ENCODE peak calls at places on chromosomes 11 and 22, in five cellular contexts. One of them, this sample, is unnamed.

GRCh38 chr22:49553518-49554295 is 274.0 kb downstream of the BRD1 start:
- DNase-seq in germinal center: no peak
- DNase-seq in stimulated activated naive CD4-positive, alpha-beta T cell: no peak
- DNase-seq in OCI-LY7: no peak
- DNase-seq in A549: no peak
- DNase-seq in this sample: no peak

GRCh38 chr11:28086569-28086968 is 21.4 kb downstream of the KIF18A start:
- DNase-seq in A549: no peak
- DNase-seq in germinal center: no peak
- DNase-seq in OCI-LY7: no peak
- DNase-seq in stimulated activated naive CD4-positive, alpha-beta T cell: no peak
- DNase-seq in this sample: no peak

GRCh38 chr11:69892986-69893555 is 73.9 kb upstream of the FGF3 start:
- DNase-seq in A549: no peak
- DNase-seq in germinal center: no peak
- DNase-seq in stimulated activated naive CD4-positive, alpha-beta T cell: no peak
- DNase-seq in OCI-LY7: no peak
- DNase-seq in this sample: no peak

GRCh38 chr11:106990322-106990721 is 28.0 kb downstream of the GUCY1A2 start:
- DNase-seq in stimulated activated naive CD4-positive, alpha-beta T cell: no peak
- DNase-seq in germinal center: no peak
- DNase-seq in A549: no peak
- DNase-seq in OCI-LY7: no peak
- DNase-seq in this sample: no peak

GRCh38 chr22:24975813-24976341 is 23.4 kb downstream of the KIAA1671 start:
- DNase-seq in stimulated activated naive CD4-positive, alpha-beta T cell: no peak
- DNase-seq in OCI-LY7: no peak
- DNase-seq in germinal center: no peak
- DNase-seq in A549: no peak
- DNase-seq in this sample: no peak

GRCh38 chr22:35705141-35705540 is 12.5 kb upstream of the APOL5 start:
- DNase-seq in A549: no peak
- DNase-seq in stimulated activated naive CD4-positive, alpha-beta T cell: no peak
- DNase-seq in germinal center: no peak
- DNase-seq in OCI-LY7: no peak
- DNase-seq in this sample: no peak

GRCh38 chr11:132475046-132475445 is 1057.3 kb downstream of the OPCML start:
- DNase-seq in stimulated activated naive CD4-positive, alpha-beta T cell: no peak
- DNase-seq in germinal center: no peak
- DNase-seq in A549: no peak
- DNase-seq in OCI-LY7: no peak
- DNase-seq in this sample: no peak

GRCh38 chr11:130209128-130209932 is 49.7 kb downstream of the ST14 start:
- DNase-seq in stimulated activated naive CD4-positive, alpha-beta T cell: no peak
- DNase-seq in A549: no peak
- DNase-seq in OCI-LY7: no peak
- DNase-seq in germinal center: no peak
- DNase-seq in this sample: no peak

GRCh38 chr11:17472467-17472866 is 4.2 kb downstream of the ABCC8 start:
- DNase-seq in stimulated activated naive CD4-positive, alpha-beta T cell: no peak
- DNase-seq in germinal center: no peak
- DNase-seq in A549: no peak
- DNase-seq in OCI-LY7: no peak
- DNase-seq in this sample: no peak

GRCh38 chr11:65781152-65781961 is 581 bp upstream of the AP5B1 start:
- DNase-seq in germinal center: peak
- DNase-seq in A549: no peak
- DNase-seq in OCI-LY7: no peak
- DNase-seq in stimulated activated naive CD4-positive, alpha-beta T cell: peak
- DNase-seq in this sample: no peak

GRCh38 chr22:39995346-39996252 is 845 bp downstream of the FAM83F start:
- DNase-seq in stimulated activated naive CD4-positive, alpha-beta T cell: no peak
- DNase-seq in A549: no peak
- DNase-seq in OCI-LY7: no peak
- DNase-seq in germinal center: no peak
- DNase-seq in this sample: no peak

GRCh38 chr11:37687130-37687529 is 1089.1 kb upstream of the RAG2 start:
- DNase-seq in stimulated activated naive CD4-positive, alpha-beta T cell: no peak
- DNase-seq in germinal center: no peak
- DNase-seq in A549: no peak
- DNase-seq in OCI-LY7: no peak
- DNase-seq in this sample: no peak

GRCh38 chr11:2101171-2101675 is 38.0 kb downstream of the IGF2 start:
- DNase-seq in A549: no peak
- DNase-seq in stimulated activated naive CD4-positive, alpha-beta T cell: no peak
- DNase-seq in OCI-LY7: no peak
- DNase-seq in germinal center: no peak
- DNase-seq in this sample: no peak

GRCh38 chr22:32880061-32880460 is 78.6 kb downstream of the TIMP3 start:
- DNase-seq in A549: no peak
- DNase-seq in germinal center: no peak
- DNase-seq in stimulated activated naive CD4-positive, alpha-beta T cell: no peak
- DNase-seq in OCI-LY7: no peak
- DNase-seq in this sample: no peak

GRCh38 chr22:22085702-22086500 is 103.3 kb upstream of the TOP3B start:
- DNase-seq in OCI-LY7: no peak
- DNase-seq in germinal center: no peak
- DNase-seq in A549: no peak
- DNase-seq in stimulated activated naive CD4-positive, alpha-beta T cell: no peak
- DNase-seq in this sample: no peak

GRCh38 chr11:490186-490929 is 16.7 kb downstream of the RNH1 start:
- DNase-seq in stimulated activated naive CD4-positive, alpha-beta T cell: no peak
- DNase-seq in A549: no peak
- DNase-seq in OCI-LY7: no peak
- DNase-seq in germinal center: no peak
- DNase-seq in this sample: no peak

GRCh38 chr22:26426924-26427323 is 2.1 kb upstream of the ASPHD2 start:
- DNase-seq in OCI-LY7: no peak
- DNase-seq in A549: no peak
- DNase-seq in stimulated activated naive CD4-positive, alpha-beta T cell: no peak
- DNase-seq in germinal center: no peak
- DNase-seq in this sample: no peak

GRCh38 chr11:35917676-35918075 is 26.2 kb upstream of the LDLRAD3 start:
- DNase-seq in OCI-LY7: no peak
- DNase-seq in germinal center: no peak
- DNase-seq in stimulated activated naive CD4-positive, alpha-beta T cell: no peak
- DNase-seq in A549: no peak
- DNase-seq in this sample: no peak

GRCh38 chr11:44877908-44878459 is 72.7 kb downstream of the TP53I11 start:
- DNase-seq in germinal center: no peak
- DNase-seq in OCI-LY7: no peak
- DNase-seq in A549: no peak
- DNase-seq in stimulated activated naive CD4-positive, alpha-beta T cell: no peak
- DNase-seq in this sample: no peak

GRCh38 chr11:46331653-46331984 is 15.6 kb upstream of the DGKZ start:
- DNase-seq in OCI-LY7: no peak
- DNase-seq in A549: no peak
- DNase-seq in stimulated activated naive CD4-positive, alpha-beta T cell: no peak
- DNase-seq in germinal center: no peak
- DNase-seq in this sample: no peak

GRCh38 chr11:95108159-95108611 is 18.5 kb downstream of the ENDOD1 start:
- DNase-seq in A549: peak
- DNase-seq in stimulated activated naive CD4-positive, alpha-beta T cell: no peak
- DNase-seq in OCI-LY7: no peak
- DNase-seq in germinal center: no peak
- DNase-seq in this sample: no peak

GRCh38 chr11:68889948-68890446 is 13.6 kb downstream of the MRPL21 start:
- DNase-seq in A549: peak
- DNase-seq in OCI-LY7: no peak
- DNase-seq in stimulated activated naive CD4-positive, alpha-beta T cell: no peak
- DNase-seq in germinal center: no peak
- DNase-seq in this sample: no peak

GRCh38 chr11:92453055-92453454 is 228.4 kb downstream of the FAT3 start:
- DNase-seq in germinal center: no peak
- DNase-seq in OCI-LY7: no peak
- DNase-seq in A549: no peak
- DNase-seq in stimulated activated naive CD4-positive, alpha-beta T cell: no peak
- DNase-seq in this sample: no peak

GRCh38 chr22:23219787-23220484 is 39.6 kb downstream of the BCR start:
- DNase-seq in germinal center: peak
- DNase-seq in A549: no peak
- DNase-seq in stimulated activated naive CD4-positive, alpha-beta T cell: no peak
- DNase-seq in OCI-LY7: peak
- DNase-seq in this sample: no peak

GRCh38 chr11:8262552-8263108 is 1.0 kb downstream of the LMO1 start:
- DNase-seq in stimulated activated naive CD4-positive, alpha-beta T cell: no peak
- DNase-seq in germinal center: peak
- DNase-seq in A549: no peak
- DNase-seq in OCI-LY7: no peak
- DNase-seq in this sample: no peak

GRCh38 chr11:119584193-119585037 is 144.6 kb downstream of the NECTIN1 start:
- DNase-seq in A549: no peak
- DNase-seq in germinal center: no peak
- DNase-seq in stimulated activated naive CD4-positive, alpha-beta T cell: no peak
- DNase-seq in OCI-LY7: no peak
- DNase-seq in this sample: no peak

GRCh38 chr11:70040869-70041501 is 37.1 kb upstream of the ANO1 start:
- DNase-seq in stimulated activated naive CD4-positive, alpha-beta T cell: no peak
- DNase-seq in germinal center: no peak
- DNase-seq in A549: no peak
- DNase-seq in OCI-LY7: no peak
- DNase-seq in this sample: no peak

GRCh38 chr11:134356656-134357544 is 25.1 kb downstream of the GLB1L2 start:
- DNase-seq in OCI-LY7: no peak
- DNase-seq in A549: no peak
- DNase-seq in germinal center: no peak
- DNase-seq in stimulated activated naive CD4-positive, alpha-beta T cell: no peak
- DNase-seq in this sample: no peak

GRCh38 chr11:12765428-12765827 is 91.2 kb downstream of the TEAD1 start:
- DNase-seq in OCI-LY7: peak
- DNase-seq in germinal center: no peak
- DNase-seq in A549: no peak
- DNase-seq in stimulated activated naive CD4-positive, alpha-beta T cell: no peak
- DNase-seq in this sample: no peak

GRCh38 chr11:104570088-104570701 is 328.1 kb downstream of the CASP12 start:
- DNase-seq in germinal center: no peak
- DNase-seq in stimulated activated naive CD4-positive, alpha-beta T cell: no peak
- DNase-seq in OCI-LY7: no peak
- DNase-seq in A549: no peak
- DNase-seq in this sample: no peak

GRCh38 chr11:8604078-8604723 is 10.2 kb upstream of the STK33 start:
- DNase-seq in A549: peak
- DNase-seq in OCI-LY7: peak
- DNase-seq in stimulated activated naive CD4-positive, alpha-beta T cell: no peak
- DNase-seq in germinal center: peak
- DNase-seq in this sample: no peak

GRCh38 chr11:60363542-60364525 is 14.5 kb upstream of the MS4A7 start:
- DNase-seq in stimulated activated naive CD4-positive, alpha-beta T cell: peak
- DNase-seq in germinal center: peak
- DNase-seq in OCI-LY7: peak
- DNase-seq in A549: peak
- DNase-seq in this sample: peak

GRCh38 chr11:66113132-66113856 is 43.2 kb downstream of the PACS1 start:
- DNase-seq in OCI-LY7: no peak
- DNase-seq in A549: peak
- DNase-seq in stimulated activated naive CD4-positive, alpha-beta T cell: no peak
- DNase-seq in germinal center: no peak
- DNase-seq in this sample: no peak

GRCh38 chr11:118216621-118217526 is 7.9 kb downstream of the JAML start:
- DNase-seq in stimulated activated naive CD4-positive, alpha-beta T cell: no peak
- DNase-seq in A549: no peak
- DNase-seq in OCI-LY7: no peak
- DNase-seq in germinal center: no peak
- DNase-seq in this sample: no peak

GRCh38 chr22:28268845-28269244 is 349.8 kb upstream of the PITPNB start:
- DNase-seq in germinal center: no peak
- DNase-seq in A549: no peak
- DNase-seq in OCI-LY7: no peak
- DNase-seq in stimulated activated naive CD4-positive, alpha-beta T cell: no peak
- DNase-seq in this sample: no peak

GRCh38 chr11:33542921-33543320 is 157.7 kb downstream of the C11orf91 start:
- DNase-seq in OCI-LY7: peak
- DNase-seq in A549: peak
- DNase-seq in germinal center: peak
- DNase-seq in stimulated activated naive CD4-positive, alpha-beta T cell: peak
- DNase-seq in this sample: no peak

GRCh38 chr11:819129-819931 is 616 bp downstream of the PNPLA2 start:
- DNase-seq in OCI-LY7: peak
- DNase-seq in germinal center: peak
- DNase-seq in A549: peak
- DNase-seq in stimulated activated naive CD4-positive, alpha-beta T cell: peak
- DNase-seq in this sample: no peak

This sample was measured in SIG-M5.